ENCODE peak calls at places on chromosomes 6 and 20, in six cellular contexts. Y, G, O, W, L and D are unnamed samples.

GRCh38 chr6:39411465-39411864 is 89.0 kb upstream of the KCNK16 start:
- DNase-seq in Y (no peak), W (no peak), O (no peak), G (no peak), L (no peak), D (peak)

GRCh38 chr20:44112456-44112855 is 74.5 kb downstream of the JPH2 start:
- DNase-seq in L (no peak), G (no peak), O (no peak), W (no peak), Y (no peak), D (no peak)

GRCh38 chr20:1697592-1697991 is 40.0 kb upstream of the SIRPG start:
- DNase-seq in G (no peak), O (no peak), Y (no peak), L (no peak), W (no peak), D (no peak)

GRCh38 chr20:35837577-35838195 is 65.9 kb downstream of the PHF20 start:
- DNase-seq in G (peak), Y (no peak), W (no peak), O (no peak), L (no peak), D (no peak)

GRCh38 chr6:107318100-107318736 is 141.1 kb downstream of the PDSS2 start:
- DNase-seq in Y (peak), W (peak), L (peak), G (peak), O (peak), D (peak)

GRCh38 chr20:4666001-4666470 is 55.7 kb upstream of the PRND start:
- DNase-seq in O (no peak), W (no peak), G (no peak), Y (peak), L (no peak), D (peak)

GRCh38 chr20:17663040-17663399 is 19.0 kb downstream of the RRBP1 start:
- DNase-seq in L (no peak), G (no peak), Y (no peak), W (peak), O (no peak), D (no peak)

GRCh38 chr6:6640915-6641314 is 52.4 kb downstream of the LY86 start:
- DNase-seq in G (no peak), Y (no peak), O (no peak), W (no peak), L (no peak), D (no peak)

GRCh38 chr6:73121421-73121993 is 103.8 kb downstream of the KHDC1L start:
- DNase-seq in W (no peak), G (no peak), Y (peak), O (no peak), L (no peak), D (peak)

GRCh38 chr6:814378-815347 is 121.7 kb upstream of the EXOC2 start:
- DNase-seq in Y (no peak), L (no peak), O (no peak), G (no peak), W (no peak), D (no peak)

GRCh38 chr6:43142101-43142500 is 29.0 kb upstream of the SRF start:
- DNase-seq in G (no peak), Y (no peak), L (no peak), W (no peak), O (no peak), D (no peak)

GRCh38 chr6:34383171-34383631 is 9.3 kb downstream of the NUDT3 start:
- DNase-seq in Y (peak), O (no peak), L (no peak), W (no peak), G (no peak), D (peak)

GRCh38 chr20:23019403-23019802 is 15.7 kb upstream of the SSTR4 start:
- DNase-seq in W (peak), G (no peak), Y (no peak), L (no peak), O (no peak), D (no peak)

GRCh38 chr6:11944111-11944510 is 68.0 kb upstream of the HIVEP1 start:
- DNase-seq in L (no peak), O (no peak), G (no peak), Y (no peak), W (no peak), D (no peak)

GRCh38 chr20:46438156-46438750 is 31.8 kb upstream of the ELMO2 start:
- DNase-seq in Y (peak), W (peak), O (no peak), L (peak), G (peak), D (peak)

GRCh38 chr20:11941593-11942261 is 24.0 kb downstream of the BTBD3 start:
- DNase-seq in Y (no peak), W (no peak), G (no peak), L (no peak), O (no peak), D (no peak)

GRCh38 chr6:149237464-149237863 is 80.0 kb upstream of the TAB2 start:
- DNase-seq in L (no peak), O (no peak), W (no peak), G (no peak), Y (no peak), D (no peak)

GRCh38 chr20:34024733-34025351 is 31.1 kb downstream of the RALY start:
- DNase-seq in G (peak), L (no peak), Y (no peak), O (no peak), W (no peak), D (no peak)

GRCh38 chr6:110329348-110329728 is 28.8 kb downstream of the METTL24 start:
- DNase-seq in O (no peak), Y (no peak), G (no peak), L (peak), W (no peak), D (no peak)

GRCh38 chr6:160394654-160395035 is 46.5 kb downstream of the SLC22A3 start:
- DNase-seq in L (no peak), W (no peak), O (no peak), G (no peak), Y (no peak), D (no peak)

GRCh38 chr6:42314571-42314950 is 96.9 kb upstream of the MRPS10 start:
- DNase-seq in Y (no peak), L (no peak), O (no peak), G (no peak), W (no peak), D (no peak)

GRCh38 chr6:52503853-52504777 is 72.7 kb downstream of the TRAM2 start:
- DNase-seq in Y (peak), W (no peak), L (no peak), G (no peak), O (peak), D (peak)

GRCh38 chr6:142361765-142362540 is 60.1 kb downstream of the ADGRG6 start:
- DNase-seq in L (no peak), Y (peak), O (no peak), G (no peak), W (no peak), D (peak)

GRCh38 chr6:74735304-74735703 is 470.5 kb downstream of the COL12A1 start:
- DNase-seq in L (no peak), Y (peak), W (no peak), G (no peak), O (no peak), D (peak)

GRCh38 chr6:107713214-107713962 is 110.7 kb downstream of the SCML4 start:
- DNase-seq in O (no peak), W (no peak), Y (no peak), L (no peak), G (no peak), D (peak)

GRCh38 chr6:83808926-83809325 is 44.2 kb upstream of the RIPPLY2 start:
- DNase-seq in W (no peak), L (no peak), G (no peak), Y (no peak), O (no peak), D (no peak)

GRCh38 chr20:35588397-35588796 is 27.2 kb upstream of the SPAG4 start:
- DNase-seq in Y (no peak), O (no peak), L (no peak), W (no peak), G (no peak), D (no peak)

GRCh38 chr20:49216991-49217578 is 2.1 kb upstream of the DDX27 start:
- DNase-seq in O (peak), Y (peak), W (peak), L (peak), G (peak), D (peak)

GRCh38 chr6:122214605-122215318 is 184.7 kb upstream of the HSF2 start:
- DNase-seq in O (no peak), W (no peak), L (no peak), G (no peak), Y (no peak), D (no peak)

GRCh38 chr6:3370361-3371221 is 86.3 kb downstream of the SLC22A23 start:
- DNase-seq in G (no peak), O (no peak), L (no peak), W (no peak), Y (no peak), D (no peak)

GRCh38 chr20:3193806-3194616 is 10.5 kb downstream of the DDRGK1 start:
- DNase-seq in O (no peak), L (no peak), Y (no peak), G (no peak), W (peak), D (no peak)

GRCh38 chr6:152338335-152339125 is 298.6 kb downstream of the SYNE1 start:
- DNase-seq in O (peak), G (peak), Y (peak), L (no peak), W (peak), D (peak)